ENCODE peak calls at places on chromosomes 4 and X, in six cellular contexts. One of them, this sample, is unnamed.

GRCh38 chr4:45183905-45184304 is 457.5 kb upstream of the GNPDA2 start:
- DNase-seq in IMR-90: no peak
- DNase-seq in vagina: no peak
- DNase-seq in retina: no peak
- DNase-seq in NCI-H524: no peak
- DNase-seq in body of pancreas: no peak
- DNase-seq in this sample: no peak

GRCh38 chrX:153519569-153520285 is 2.3 kb downstream of the ATP2B3 start:
- DNase-seq in IMR-90: peak
- DNase-seq in vagina: no peak
- DNase-seq in retina: no peak
- DNase-seq in NCI-H524: no peak
- DNase-seq in body of pancreas: no peak
- DNase-seq in this sample: no peak

GRCh38 chrX:64975491-64975890 is 759 bp downstream of the ZC4H2 start:
- DNase-seq in IMR-90: no peak
- DNase-seq in vagina: no peak
- DNase-seq in retina: peak
- DNase-seq in NCI-H524: peak
- DNase-seq in body of pancreas: peak
- DNase-seq in this sample: no peak

GRCh38 chr4:127601029-127601428 is 31.7 kb upstream of the INTU start:
- DNase-seq in IMR-90: peak
- DNase-seq in vagina: no peak
- DNase-seq in retina: no peak
- DNase-seq in NCI-H524: no peak
- DNase-seq in body of pancreas: no peak
- DNase-seq in this sample: no peak

GRCh38 chr4:8244001-8244757 is 25.4 kb upstream of the HTRA3 start:
- DNase-seq in IMR-90: no peak
- DNase-seq in vagina: no peak
- DNase-seq in retina: no peak
- DNase-seq in NCI-H524: no peak
- DNase-seq in body of pancreas: no peak
- DNase-seq in this sample: no peak

GRCh38 chr4:159267023-159267939 is 164.4 kb downstream of the RAPGEF2 start:
- DNase-seq in IMR-90: peak
- DNase-seq in vagina: no peak
- DNase-seq in retina: peak
- DNase-seq in NCI-H524: no peak
- DNase-seq in body of pancreas: no peak
- DNase-seq in this sample: no peak

GRCh38 chr4:15912236-15912635 is 26.3 kb downstream of the FGFBP1 start:
- DNase-seq in IMR-90: no peak
- DNase-seq in vagina: no peak
- DNase-seq in retina: no peak
- DNase-seq in NCI-H524: no peak
- DNase-seq in body of pancreas: no peak
- DNase-seq in this sample: no peak

GRCh38 chrX:15298201-15298600 is 17.2 kb downstream of the ASB11 start:
- DNase-seq in IMR-90: no peak
- DNase-seq in vagina: no peak
- DNase-seq in retina: no peak
- DNase-seq in NCI-H524: no peak
- DNase-seq in body of pancreas: no peak
- DNase-seq in this sample: no peak

GRCh38 chrX:43835557-43835956 is 46.7 kb downstream of the MAOB start:
- DNase-seq in IMR-90: no peak
- DNase-seq in vagina: no peak
- DNase-seq in retina: no peak
- DNase-seq in NCI-H524: no peak
- DNase-seq in body of pancreas: no peak
- DNase-seq in this sample: no peak

GRCh38 chrX:113551919-113552318 is 711.3 kb upstream of the AMOT start:
- DNase-seq in IMR-90: no peak
- DNase-seq in vagina: no peak
- DNase-seq in retina: no peak
- DNase-seq in NCI-H524: no peak
- DNase-seq in body of pancreas: no peak
- DNase-seq in this sample: no peak

GRCh38 chr4:1043162-1043561 is 31.7 kb downstream of the FGFRL1 start:
- DNase-seq in IMR-90: no peak
- DNase-seq in vagina: no peak
- DNase-seq in retina: no peak
- DNase-seq in NCI-H524: no peak
- DNase-seq in body of pancreas: no peak
- DNase-seq in this sample: no peak

GRCh38 chr4:2253160-2254084 is 8.5 kb downstream of the MXD4 start:
- DNase-seq in IMR-90: no peak
- DNase-seq in vagina: peak
- DNase-seq in retina: no peak
- DNase-seq in NCI-H524: no peak
- DNase-seq in body of pancreas: no peak
- DNase-seq in this sample: peak

GRCh38 chr4:108370291-108370690 is 201.6 kb upstream of the LEF1 start:
- DNase-seq in IMR-90: no peak
- DNase-seq in vagina: no peak
- DNase-seq in retina: no peak
- DNase-seq in NCI-H524: peak
- DNase-seq in body of pancreas: no peak
- DNase-seq in this sample: no peak

GRCh38 chr4:184752496-184753275 is 18.8 kb upstream of the CENPU start:
- DNase-seq in IMR-90: no peak
- DNase-seq in vagina: no peak
- DNase-seq in retina: no peak
- DNase-seq in NCI-H524: no peak
- DNase-seq in body of pancreas: no peak
- DNase-seq in this sample: no peak

GRCh38 chrX:79107891-79108718 is 36.4 kb upstream of the GPR174 start:
- DNase-seq in IMR-90: no peak
- DNase-seq in vagina: no peak
- DNase-seq in retina: no peak
- DNase-seq in NCI-H524: no peak
- DNase-seq in body of pancreas: no peak
- DNase-seq in this sample: no peak

GRCh38 chr4:39613093-39613656 is 25.5 kb downstream of the SMIM14 start:
- DNase-seq in IMR-90: peak
- DNase-seq in vagina: no peak
- DNase-seq in retina: no peak
- DNase-seq in NCI-H524: no peak
- DNase-seq in body of pancreas: no peak
- DNase-seq in this sample: no peak

GRCh38 chr4:150943831-150944230 is 71.3 kb downstream of the LRBA start:
- DNase-seq in IMR-90: no peak
- DNase-seq in vagina: no peak
- DNase-seq in retina: no peak
- DNase-seq in NCI-H524: no peak
- DNase-seq in body of pancreas: no peak
- DNase-seq in this sample: no peak

GRCh38 chr4:38055566-38055965 is 95.4 kb downstream of the PTTG2 start:
- DNase-seq in IMR-90: no peak
- DNase-seq in vagina: no peak
- DNase-seq in retina: no peak
- DNase-seq in NCI-H524: peak
- DNase-seq in body of pancreas: no peak
- DNase-seq in this sample: no peak

GRCh38 chrX:47623540-47624027 is 3.9 kb upstream of the SYN1 start:
- DNase-seq in IMR-90: peak
- DNase-seq in vagina: no peak
- DNase-seq in retina: peak
- DNase-seq in NCI-H524: peak
- DNase-seq in body of pancreas: peak
- DNase-seq in this sample: peak

GRCh38 chrX:54708404-54708803 is 89.7 kb downstream of the ITIH6 start:
- DNase-seq in IMR-90: no peak
- DNase-seq in vagina: no peak
- DNase-seq in retina: no peak
- DNase-seq in NCI-H524: no peak
- DNase-seq in body of pancreas: no peak
- DNase-seq in this sample: no peak

GRCh38 chr4:18691431-18692200 is 670.1 kb upstream of the LCORL start:
- DNase-seq in IMR-90: no peak
- DNase-seq in vagina: no peak
- DNase-seq in retina: peak
- DNase-seq in NCI-H524: no peak
- DNase-seq in body of pancreas: no peak
- DNase-seq in this sample: no peak

GRCh38 chr4:124499266-124499665 is 213.3 kb downstream of the ANKRD50 start:
- DNase-seq in IMR-90: no peak
- DNase-seq in vagina: no peak
- DNase-seq in retina: peak
- DNase-seq in NCI-H524: no peak
- DNase-seq in body of pancreas: no peak
- DNase-seq in this sample: no peak

GRCh38 chr4:93828332-93828829 is at the start of gene ATOH1:
- DNase-seq in IMR-90: no peak
- DNase-seq in vagina: no peak
- DNase-seq in retina: no peak
- DNase-seq in NCI-H524: no peak
- DNase-seq in body of pancreas: peak
- DNase-seq in this sample: no peak

GRCh38 chr4:17068396-17068795 is 170.0 kb upstream of the LDB2 start:
- DNase-seq in IMR-90: peak
- DNase-seq in vagina: no peak
- DNase-seq in retina: no peak
- DNase-seq in NCI-H524: no peak
- DNase-seq in body of pancreas: no peak
- DNase-seq in this sample: no peak

GRCh38 chr4:13378973-13379759 is 105.0 kb downstream of the RAB28 start:
- DNase-seq in IMR-90: no peak
- DNase-seq in vagina: no peak
- DNase-seq in retina: no peak
- DNase-seq in NCI-H524: no peak
- DNase-seq in body of pancreas: no peak
- DNase-seq in this sample: no peak

GRCh38 chr4:40325406-40326019 is 9.6 kb upstream of the CHRNA9 start:
- DNase-seq in IMR-90: peak
- DNase-seq in vagina: no peak
- DNase-seq in retina: peak
- DNase-seq in NCI-H524: no peak
- DNase-seq in body of pancreas: peak
- DNase-seq in this sample: peak

GRCh38 chrX:119529355-119530276 is 35.6 kb downstream of the STEEP1 start:
- DNase-seq in IMR-90: no peak
- DNase-seq in vagina: no peak
- DNase-seq in retina: no peak
- DNase-seq in NCI-H524: no peak
- DNase-seq in body of pancreas: no peak
- DNase-seq in this sample: no peak